ENCODE peak calls at places on chromosomes 1 and 21, in ten cellular contexts. X, A, N, J, G, E, P, D, B and Z are unnamed samples.

GRCh38 chr21:44571296-44571695 is 2.2 kb upstream of the KRTAP10-4 start:
- DNase-seq in X (no peak), A (no peak), N (no peak), J (no peak), G (no peak), E (no peak), P (no peak), D (no peak), B (no peak), Z (no peak)

GRCh38 chr1:105137543-105138444 is 1388.1 kb downstream of the AMY1C start:
- DNase-seq in X (no peak), A (no peak), N (peak; percentile 18), J (peak; percentile 41), G (no peak), E (peak; percentile 71), P (no peak), D (no peak), B (no peak), Z (peak; percentile 13)

GRCh38 chr1:8217011-8217711 is 100.8 kb upstream of the SLC45A1 start:
- DNase-seq in X (no peak), A (no peak), N (no peak), J (peak; percentile 68), G (peak; percentile 33), E (peak; percentile 64), P (no peak), D (no peak), B (no peak), Z (no peak)

GRCh38 chr1:33149453-33150190 is 32.2 kb downstream of the TRIM62 start:
- DNase-seq in X (no peak), A (no peak), N (peak; percentile 81), J (no peak), G (peak; percentile 41), E (no peak), P (no peak), D (no peak), B (no peak), Z (no peak)

GRCh38 chr21:45153358-45154318 is 79.3 kb downstream of the ADARB1 start:
- DNase-seq in X (no peak), A (no peak), N (no peak), J (no peak), G (no peak), E (no peak), P (no peak), D (no peak), B (peak; percentile 70), Z (no peak)

GRCh38 chr1:213163278-213163711 is 112.3 kb downstream of the RPS6KC1 start:
- DNase-seq in X (no peak), A (no peak), N (no peak), J (no peak), G (no peak), E (no peak), P (no peak), D (no peak), B (no peak), Z (no peak)

GRCh38 chr1:180358649-180359048 is 128.6 kb downstream of the LHX4 start:
- DNase-seq in X (no peak), A (no peak), N (no peak), J (no peak), G (no peak), E (peak; percentile 8), P (no peak), D (no peak), B (peak; percentile 22), Z (no peak)

GRCh38 chr1:156980551-156980950 is 60.1 kb downstream of the LRRC71 start:
- DNase-seq in X (no peak), A (no peak), N (no peak), J (no peak), G (no peak), E (no peak), P (no peak), D (no peak), B (no peak), Z (no peak)

GRCh38 chr21:28485301-28486022 is 507.2 kb downstream of the LTN1 start:
- DNase-seq in X (no peak), A (no peak), N (no peak), J (no peak), G (no peak), E (no peak), P (no peak), D (no peak), B (peak; percentile 80), Z (peak; percentile 4)

GRCh38 chr1:155051342-155051776 is 243 bp downstream of the ADAM15 start:
- DNase-seq in X (no peak), A (no peak), N (no peak), J (no peak), G (no peak), E (no peak), P (no peak), D (no peak), B (no peak), Z (peak; percentile 17)

GRCh38 chr21:38404134-38404533 is 94.1 kb downstream of the ERG start:
- DNase-seq in X (no peak), A (no peak), N (no peak), J (no peak), G (no peak), E (no peak), P (no peak), D (no peak), B (no peak), Z (no peak)

GRCh38 chr1:155003227-155003765 is 694 bp downstream of the ZBTB7B start:
- DNase-seq in X (no peak), A (no peak), N (no peak), J (peak; percentile 67), G (peak; percentile 43), E (peak; percentile 63), P (no peak), D (no peak), B (no peak), Z (no peak)

GRCh38 chr1:12125422-12126355 is 41.1 kb upstream of the TNFRSF1B start:
- DNase-seq in X (no peak), A (no peak), N (no peak), J (no peak), G (no peak), E (no peak), P (no peak), D (peak; percentile 58), B (no peak), Z (no peak)

DNA sequence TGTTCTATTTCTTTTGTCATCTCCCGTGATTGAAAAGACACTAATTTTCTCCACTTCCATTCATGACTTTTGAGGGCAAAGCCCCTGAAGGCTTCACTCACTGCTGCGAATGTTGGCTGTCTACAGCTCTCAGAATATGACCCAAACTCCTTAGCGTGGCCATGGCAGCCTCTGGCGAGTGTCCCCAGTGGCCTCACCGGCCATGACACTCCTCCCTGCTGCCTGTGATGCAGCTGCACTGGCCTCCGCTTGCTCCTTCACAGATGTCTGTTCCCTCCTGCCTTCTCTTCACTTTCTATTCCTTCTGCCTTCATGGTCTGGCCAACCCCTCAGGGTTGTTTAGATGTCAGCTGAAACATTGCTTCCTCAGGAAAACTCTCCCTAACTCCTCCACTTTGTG is 30.8 kb upstream of the PTPRF start:
- DNase-seq in X (no peak), A (no peak), N (no peak), J (no peak), G (no peak), E (no peak), P (no peak), D (no peak), B (no peak), Z (no peak)
- TF ChIP-seq CTCF in X (no peak), A (no peak), N (no peak), J (no peak), G (no peak), E (no peak), P (no peak), D (no peak), B (no peak), Z (no peak)

GRCh38 chr1:218349365-218350021 is 4.4 kb downstream of the TGFB2 start:
- DNase-seq in X (no peak), A (no peak), N (no peak), J (no peak), G (no peak), E (no peak), P (no peak), D (no peak), B (no peak), Z (no peak)

GRCh38 chr1:218347316-218347712 is 2.2 kb downstream of the TGFB2 start:
- DNase-seq in X (no peak), A (no peak), N (peak; percentile 34), J (no peak), G (no peak), E (peak; percentile 34), P (no peak), D (no peak), B (peak; percentile 30), Z (peak; percentile 11)

GRCh38 chr1:218347713-218348627 is 2.8 kb downstream of the TGFB2 start:
- DNase-seq in X (no peak), A (no peak), N (peak; percentile 45), J (no peak), G (no peak), E (peak; percentile 72), P (peak; percentile 66), D (no peak), B (peak; percentile 70), Z (peak; percentile 18)

GRCh38 chr1:218350022-218350525 is 4.9 kb downstream of the TGFB2 start:
- DNase-seq in X (no peak), A (no peak), N (no peak), J (no peak), G (no peak), E (no peak), P (no peak), D (no peak), B (no peak), Z (no peak)

DNA sequence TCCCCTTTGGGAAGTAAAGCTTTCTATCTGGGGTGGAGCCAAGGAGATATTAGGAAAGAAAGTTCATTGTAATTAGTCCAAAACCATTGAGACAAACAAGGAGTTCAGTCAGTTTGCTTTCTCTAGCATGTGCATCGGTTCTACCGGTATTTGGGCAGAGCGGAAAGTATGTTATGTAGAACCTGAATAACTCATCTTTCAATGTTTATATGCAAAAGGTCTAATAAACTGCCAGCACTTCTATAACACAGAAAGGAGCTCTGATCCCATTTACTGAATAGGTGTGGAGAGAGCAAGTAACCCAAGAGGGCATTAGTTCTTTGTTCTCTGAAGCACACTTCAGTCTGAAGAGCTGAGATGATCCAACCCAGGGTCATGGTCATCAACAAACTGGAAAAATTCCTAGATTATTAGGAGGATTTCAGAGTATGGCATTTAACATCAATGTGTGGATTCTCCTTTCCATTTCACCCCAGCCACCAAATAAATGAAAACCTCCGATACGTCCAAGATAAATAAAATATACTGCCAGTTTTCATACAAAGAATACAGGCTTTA is 3.6 kb downstream of the TGFB2 start:
- DNase-seq in X (no peak), A (no peak), N (no peak), J (no peak), G (no peak), E (no peak), P (no peak), D (no peak), B (no peak), Z (no peak)
- H3K27ac ChIP-seq in X (peak overlapping the region; percentile 89), A (peak overlapping the region; percentile 81), N (peak overlapping the region; percentile 85), J (no peak overlapping the region), G (peak overlapping the region; percentile 74), E (peak overlapping the region; percentile 29), P (no peak overlapping the region), D (no peak overlapping the region), B (no peak overlapping the region), Z (no peak overlapping the region)

GRCh38 chr1:204971700-204972336 is 71.2 kb upstream of the CNTN2 start:
- DNase-seq in X (no peak), A (no peak), N (no peak), J (no peak), G (no peak), E (peak; percentile 44), P (no peak), D (no peak), B (peak; percentile 63), Z (peak; percentile 70)
- TF ChIP-seq CTCF in X (no peak), A (no peak), N (no peak), J (no peak), G (no peak), E (no peak), P (no peak), D (no peak), B (no peak), Z (no peak)

GRCh38 chr1:150156868-150157603 is 7.3 kb downstream of the PLEKHO1 start:
- DNase-seq in X (no peak), A (no peak), N (no peak), J (no peak), G (no peak), E (no peak), P (no peak), D (no peak), B (peak; percentile 75), Z (no peak)
- H3K27ac ChIP-seq in X (peak overlapping the region; percentile 11), A (peak overlapping the region; percentile 97), N (no peak overlapping the region), J (no peak overlapping the region), G (peak overlapping the region; percentile 92), E (no peak overlapping the region), P (no peak overlapping the region), D (no peak overlapping the region), B (peak overlapping the region; percentile 60), Z (no peak overlapping the region)